ENCODE peak calls at places on chromosome 16, in ten cellular contexts. X, B, U, I, A, O, D, J, L and G are unnamed samples.

GRCh38 chr16:59543641-59544040 is 809.5 kb upstream of the GOT2 start:
- DNase-seq in X (no peak), B (no peak), U (no peak), I (peak; percentile 43), A (no peak), O (no peak), D (no peak), J (no peak), L (no peak), G (no peak)

GRCh38 chr16:50627419-50627818 is 53.7 kb downstream of the SNX20 start:
- DNase-seq in X (peak; percentile 44), B (peak; percentile 44), U (peak; percentile 74), I (peak; percentile 9), A (no peak), O (peak; percentile 49), D (no peak), J (peak; percentile 16), L (no peak), G (no peak)

GRCh38 chr16:87458424-87458915 is 34.4 kb downstream of the ZCCHC14 start:
- DNase-seq in X (no peak), B (no peak), U (no peak), I (no peak), A (no peak), O (no peak), D (no peak), J (no peak), L (no peak), G (no peak)

GRCh38 chr16:66207864-66208226 is 158.6 kb upstream of the CDH5 start:
- DNase-seq in X (no peak), B (no peak), U (no peak), I (no peak), A (no peak), O (no peak), D (no peak), J (no peak), L (no peak), G (no peak)

GRCh38 chr16:15643453-15644305 is 725 bp upstream of the MARF1 start:
- DNase-seq in X (peak; percentile 58), B (no peak), U (peak; percentile 57), I (peak; percentile 73), A (no peak), O (no peak), D (no peak), J (no peak), L (peak; percentile 49), G (peak; percentile 32)

GRCh38 chr16:78478267-78478821 is 378.9 kb downstream of the WWOX start:
- DNase-seq in X (peak; percentile 63), B (peak; percentile 7), U (peak; percentile 73), I (no peak), A (no peak), O (no peak), D (no peak), J (no peak), L (no peak), G (no peak)

GRCh38 chr16:20901441-20902112 is 1.0 kb downstream of the LYRM1 start:
- DNase-seq in X (peak; percentile 80), B (no peak), U (peak; percentile 56), I (peak; percentile 35), A (peak; percentile 83), O (peak; percentile 50), D (no peak), J (no peak), L (peak; percentile 31), G (no peak)

GRCh38 chr16:75559564-75560372 is 3.7 kb upstream of the TMEM231 start:
- DNase-seq in X (peak; percentile 41), B (no peak), U (peak; percentile 24), I (no peak), A (no peak), O (no peak), D (no peak), J (no peak), L (no peak), G (no peak)

GRCh38 chr16:1125471-1125870 is 27.4 kb upstream of the CACNA1H start:
- DNase-seq in X (no peak), B (peak; percentile 17), U (no peak), I (peak; percentile 12), A (no peak), O (peak; percentile 84), D (no peak), J (no peak), L (peak; percentile 84), G (peak; percentile 40)

GRCh38 chr16:12803203-12804093 is at the start of gene CPPED1:
- DNase-seq in X (peak; percentile 93), B (peak; percentile 92), U (peak; percentile 92), I (peak; percentile 88), A (peak; percentile 98), O (peak; percentile 93), D (peak; percentile 77), J (peak; percentile 81), L (peak; percentile 92), G (peak; percentile 69)